ENCODE peak calls at places on chromosomes 7 and 10, in six cellular contexts. M is NB4, D is A549, B is endothelial cell of umbilical vein, G is HepG2, T is K562. N is an unnamed sample.

GRCh38 chr10:97896756-97897155 is 47.1 kb downstream of the GOLGA7B start:
- DNase-seq in M (no peak), D (no peak), B (no peak), G (no peak), T (no peak), N (no peak)

GRCh38 chr7:133703547-133703946 is 423.6 kb upstream of the LRGUK start:
- DNase-seq in M (no peak), D (no peak), B (no peak), G (no peak), T (no peak), N (no peak)

GRCh38 chr7:124033093-124033806 is 383 bp upstream of the TMEM229A start:
- DNase-seq in M (no peak), D (no peak), B (no peak), G (no peak), T (no peak), N (no peak)

GRCh38 chr7:157394246-157395191 is 57.7 kb downstream of the DNAJB6 start:
- DNase-seq in M (no peak), D (no peak), B (no peak), G (no peak), T (no peak), N (no peak)

GRCh38 chr10:17113889-17114288 is 15.7 kb downstream of the CUBN start:
- DNase-seq in M (no peak), D (no peak), B (peak), G (no peak), T (no peak), N (no peak)

GRCh38 chr7:138980575-138981285 is 459 bp downstream of the KIAA1549 start:
- DNase-seq in M (no peak), D (no peak), B (peak), G (no peak), T (no peak), N (no peak)

GRCh38 chr7:2066251-2066919 is 166.4 kb downstream of the MAD1L1 start:
- DNase-seq in M (no peak), D (no peak), B (no peak), G (no peak), T (no peak), N (no peak)

GRCh38 chr10:12508165-12508564 is 158.8 kb downstream of the CAMK1D start:
- DNase-seq in M (no peak), D (no peak), B (no peak), G (no peak), T (no peak), N (no peak)

GRCh38 chr10:132145521-132146185 is 41.1 kb upstream of the DPYSL4 start:
- DNase-seq in M (no peak), D (no peak), B (no peak), G (no peak), T (no peak), N (no peak)

GRCh38 chr10:110225756-110226554 is 18.6 kb downstream of the MXI1 start:
- DNase-seq in M (peak), D (peak), B (peak), G (peak), T (peak), N (no peak)

GRCh38 chr7:29977926-29978652 is 11.5 kb downstream of the SCRN1 start:
- DNase-seq in M (peak), D (peak), B (no peak), G (peak), T (peak), N (no peak)

GRCh38 chr10:48633381-48634197 is 28.7 kb upstream of the ARHGAP22 start:
- DNase-seq in M (peak), D (no peak), B (no peak), G (no peak), T (no peak), N (no peak)

GRCh38 chr10:117255835-117256460 is 15.0 kb downstream of the SLC18A2 start:
- DNase-seq in M (no peak), D (no peak), B (no peak), G (no peak), T (no peak), N (no peak)

GRCh38 chr7:102883098-102883860 is 29.5 kb upstream of the LRRC17 start:
- DNase-seq in M (peak), D (no peak), B (peak), G (no peak), T (no peak), N (no peak)

GRCh38 chr7:98922392-98923107 is 44.2 kb downstream of the TRRAP start:
- DNase-seq in M (no peak), D (peak), B (no peak), G (peak), T (peak), N (no peak)

GRCh38 chr10:1472178-1472577 is 265.1 kb downstream of the ADARB2 start:
- DNase-seq in M (no peak), D (no peak), B (no peak), G (no peak), T (no peak), N (no peak)

GRCh38 chr10:14688606-14689005 is 86.1 kb downstream of the FAM107B start:
- DNase-seq in M (no peak), D (no peak), B (no peak), G (no peak), T (no peak), N (no peak)

GRCh38 chr7:155414508-155414907 is 43.4 kb upstream of the EN2 start:
- DNase-seq in M (peak), D (peak), B (no peak), G (no peak), T (no peak), N (no peak)

GRCh38 chr7:127885843-127886242 is 145.4 kb downstream of the LRRC4 start:
- DNase-seq in M (peak), D (no peak), B (peak), G (no peak), T (peak), N (no peak)

GRCh38 chr7:6453737-6454136 is 6.0 kb upstream of the DAGLB start:
- DNase-seq in M (no peak), D (peak), B (no peak), G (peak), T (no peak), N (no peak)

GRCh38 chr10:12389154-12389734 is 39.9 kb downstream of the CAMK1D start:
- DNase-seq in M (no peak), D (no peak), B (no peak), G (no peak), T (no peak), N (no peak)

GRCh38 chr7:123148813-123149212 is 51.0 kb downstream of the SLC13A1 start:
- DNase-seq in M (no peak), D (no peak), B (peak), G (no peak), T (no peak), N (no peak)

GRCh38 chr7:94324380-94325120 is 70.1 kb upstream of the COL1A2 start:
- DNase-seq in M (no peak), D (no peak), B (no peak), G (no peak), T (no peak), N (no peak)

GRCh38 chr7:5491251-5492044 is 67.8 kb upstream of the TNRC18 start:
- DNase-seq in M (no peak), D (no peak), B (no peak), G (no peak), T (no peak), N (no peak)

GRCh38 chr10:17059197-17059688 is 70.4 kb downstream of the CUBN start:
- DNase-seq in M (no peak), D (peak), B (no peak), G (no peak), T (no peak), N (no peak)

GRCh38 chr10:77564781-77565589 is 72.6 kb downstream of the KCNMA1 start:
- DNase-seq in M (no peak), D (peak), B (no peak), G (no peak), T (no peak), N (no peak)

GRCh38 chr7:157425761-157426160 is 89.0 kb downstream of the DNAJB6 start:
- DNase-seq in M (no peak), D (no peak), B (no peak), G (no peak), T (no peak), N (no peak)

GRCh38 chr10:132306951-132307751 is 599 bp downstream of the STK32C start:
- DNase-seq in M (no peak), D (peak), B (no peak), G (peak), T (no peak), N (no peak)

DNA sequence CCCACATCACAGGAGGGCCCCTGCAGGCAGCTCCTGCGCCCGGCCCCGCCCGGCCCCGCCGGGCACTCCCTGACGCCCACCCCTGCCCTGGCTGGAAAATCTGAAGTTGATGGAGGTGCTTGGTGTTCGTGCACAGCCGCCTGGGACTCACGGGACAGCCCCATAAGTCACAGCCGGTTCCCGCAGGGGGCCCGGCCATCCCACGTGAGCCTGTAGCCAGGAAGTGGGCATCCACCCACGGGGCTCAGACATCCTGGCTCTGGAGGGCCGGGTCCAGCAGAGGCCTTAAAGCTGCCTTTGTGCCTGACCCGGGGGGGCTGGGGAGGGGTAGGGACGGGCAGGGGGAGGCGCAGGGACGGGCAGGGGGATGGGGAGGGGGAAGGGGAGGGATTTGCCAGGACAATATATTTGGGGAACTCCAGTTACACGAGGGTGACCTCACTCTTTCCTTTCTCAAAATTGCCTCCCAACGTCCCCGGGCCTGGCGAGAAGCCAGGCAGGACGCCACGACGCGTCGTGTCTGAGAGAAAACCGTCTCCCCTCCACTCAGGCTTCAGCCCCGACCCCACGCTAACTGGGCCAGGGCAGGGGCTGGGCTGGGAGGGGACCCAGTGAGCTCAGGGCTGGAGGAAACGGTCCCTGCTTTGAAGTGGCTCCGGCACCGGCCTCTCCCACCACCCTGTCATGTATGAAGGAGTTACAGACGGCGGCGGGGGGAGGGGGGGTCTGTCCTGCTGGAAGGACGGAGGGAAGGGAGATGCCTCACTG is 82.1 kb upstream of the PDGFA start:
- DNase-seq in M (peak), D (no peak), B (peak), G (no peak), T (peak), N (peak)
- TF ChIP-seq MYC in M (no peak), D (no peak), B (no peak), G (no peak), T (no peak), N (no peak)

DNA sequence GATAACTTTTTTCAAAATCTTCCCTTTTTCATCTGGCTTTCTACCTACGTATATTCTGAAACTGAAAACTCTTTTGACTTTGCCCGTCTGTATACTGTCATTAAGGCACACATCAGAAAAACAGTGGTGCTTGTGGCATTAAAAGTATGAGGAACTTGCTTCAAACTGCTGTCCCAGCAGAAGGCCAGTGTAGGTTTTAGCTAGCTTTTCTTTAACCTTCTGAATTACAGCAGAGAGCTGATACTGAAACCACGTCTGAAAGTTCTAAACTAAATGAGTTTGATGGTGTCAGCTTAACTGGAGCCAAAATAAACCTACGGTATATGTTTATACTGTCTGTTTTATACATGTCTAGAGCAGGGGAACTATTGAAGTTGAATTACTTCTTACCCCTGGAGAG is 283.4 kb downstream of the TFEC start:
- DNase-seq in M (no peak), D (no peak), B (no peak), G (no peak), T (no peak), N (no peak)
- TF ChIP-seq MYC in M (no peak), D (no peak), B (no peak), G (no peak), T (no peak), N (no peak)

DNA sequence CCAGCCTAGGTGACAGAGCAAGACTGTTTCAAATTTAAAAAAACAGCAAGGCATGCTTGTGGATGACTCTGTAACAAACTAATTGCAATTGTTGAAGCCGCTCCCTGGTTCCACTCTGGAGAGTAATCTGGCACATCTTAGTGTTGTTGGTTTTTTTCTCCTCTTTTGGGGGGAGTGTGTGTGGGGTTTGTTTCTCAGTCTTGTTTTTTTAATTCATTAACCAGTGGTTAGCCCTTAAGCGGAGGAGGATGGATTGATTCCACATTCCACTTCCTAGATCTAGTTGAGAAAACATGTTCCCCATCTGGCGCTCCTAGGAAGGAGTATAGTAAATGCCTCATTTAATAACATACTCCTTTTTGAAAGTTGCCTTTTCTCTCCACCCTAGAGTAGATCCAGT is 8.6 kb upstream of the ZNF713 start:
- DNase-seq in M (no peak), D (no peak), B (no peak), G (no peak), T (no peak), N (no peak)
- TF ChIP-seq MYC in M (no peak), D (no peak), B (no peak), G (no peak), T (no peak), N (no peak)

GRCh38 chr7:16493266-16493665 is 27.7 kb upstream of the SOSTDC1 start:
- DNase-seq in M (no peak), D (no peak), B (no peak), G (no peak), T (peak), N (no peak)
- TF ChIP-seq MYC in M (no peak), D (no peak), B (no peak), G (no peak), T (no peak), N (no peak)

DNA sequence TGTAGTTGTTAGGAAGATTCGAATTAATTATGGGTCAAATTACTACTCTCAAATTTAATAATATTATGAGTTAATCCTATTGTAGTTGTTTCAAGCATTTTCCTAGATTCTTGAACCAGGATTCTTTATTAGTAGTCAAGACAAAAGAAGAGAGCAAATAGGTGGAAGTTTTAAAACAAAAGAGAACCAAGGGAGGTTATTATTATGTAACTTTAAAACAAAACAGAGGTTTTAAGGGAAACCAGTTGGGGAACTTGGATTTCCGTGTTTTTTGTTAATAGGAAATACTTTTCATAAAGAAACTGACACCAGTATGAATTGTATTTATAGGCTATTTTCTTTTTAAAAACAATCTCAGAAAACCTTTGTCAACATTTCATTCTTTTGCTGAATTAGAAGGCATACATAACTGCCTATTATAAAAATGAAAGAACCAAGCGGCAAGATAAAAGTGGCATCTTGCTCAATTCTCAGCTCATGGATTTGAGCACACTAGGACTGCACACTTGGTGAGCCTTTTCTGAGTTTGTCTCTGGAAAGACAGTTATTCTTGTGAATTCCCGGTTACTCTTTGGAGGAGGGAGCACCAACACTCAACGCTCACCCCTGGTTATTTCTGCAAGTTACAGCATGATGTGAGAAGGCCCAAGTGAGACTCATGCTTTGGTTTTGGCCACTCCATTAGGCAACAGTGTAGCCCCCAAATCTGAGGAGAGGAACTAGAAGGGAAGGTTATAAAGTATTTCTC is 183.7 kb downstream of the WNT2 start:
- DNase-seq in M (no peak), D (no peak), B (peak), G (no peak), T (no peak), N (no peak)
- TF ChIP-seq MYC in M (no peak), D (no peak), B (no peak), G (no peak), T (no peak), N (no peak)

GRCh38 chr7:137591444-137591843 is 247.9 kb upstream of the PTN start:
- DNase-seq in M (peak), D (peak), B (peak), G (no peak), T (no peak), N (no peak)
- TF ChIP-seq MYC in M (no peak), D (no peak), B (no peak), G (no peak), T (no peak), N (no peak)

DNA sequence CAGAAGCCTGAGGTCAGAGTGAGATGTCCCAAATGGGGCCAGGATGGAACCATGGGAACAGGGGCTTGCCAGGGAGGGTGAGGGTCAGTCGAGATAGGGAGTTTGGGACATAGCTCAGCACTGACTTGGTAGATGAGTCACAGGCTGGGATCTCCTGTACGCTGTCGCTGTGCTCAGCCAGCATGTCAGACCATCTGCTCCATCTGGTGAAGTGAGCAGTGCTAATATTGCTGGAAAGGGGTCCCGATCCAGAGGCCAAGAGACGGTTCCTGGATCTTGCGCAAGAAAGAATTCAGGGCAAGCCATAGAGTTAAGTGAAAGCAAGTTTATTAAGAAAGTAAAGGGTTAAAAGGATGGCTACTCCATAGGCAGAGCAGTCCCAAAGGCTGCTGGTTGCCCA is 505.6 kb downstream of the GALNT17 start:
- DNase-seq in M (no peak), D (no peak), B (no peak), G (no peak), T (no peak), N (no peak)
- TF ChIP-seq MYC in M (no peak), D (no peak), B (no peak), G (no peak), T (no peak), N (no peak)